ENCODE peak calls at places on chromosomes 4 and X, in nine cellular contexts. M is OCI-LY7, O is pancreas, L is IMR-90, W is neural progenitor cell, T is HCT116, Y is hepatocyte, B is cardiac muscle cell, F is transverse colon. H is an unnamed sample. For H3K36me3, the result is how much of the 10 kb centered on the place peaks cover.

GRCh38 chr4:127188847-127189246 is 443.9 kb upstream of the INTU start:
- DNase-seq in W (peak), M (no peak), L (peak), B (peak), O (no peak), T (peak), Y (no peak), F (no peak), H (peak)

GRCh38 chr4:185203380-185204237 is at the start of gene CFAP97:
- DNase-seq in Y (peak), B (peak), T (peak), W (peak), L (peak), O (peak), F (peak), M (peak), H (peak)

GRCh38 chrX:55794420-55794819 is 76.9 kb downstream of the RRAGB start:
- DNase-seq in L (no peak), O (no peak), M (no peak), F (no peak), W (no peak), Y (no peak), B (no peak), T (no peak), H (no peak)

GRCh38 chr4:75249739-75250138 is 264.5 kb downstream of the RCHY1 start:
- DNase-seq in W (no peak), F (no peak), M (no peak), T (no peak), B (no peak), L (no peak), O (no peak), Y (no peak), H (no peak)

GRCh38 chr4:2075171-2075986 is 16.3 kb downstream of the NAT8L start:
- DNase-seq in O (no peak), M (no peak), F (no peak), L (no peak), B (no peak), Y (no peak), W (no peak), T (no peak), H (peak)

GRCh38 chr4:54402880-54403503 is 173.9 kb downstream of the PDGFRA start:
- DNase-seq in L (no peak), F (no peak), Y (no peak), T (no peak), O (no peak), B (no peak), M (no peak), W (peak), H (peak)

GRCh38 chr4:7186516-7187296 is 5.6 kb upstream of the SORCS2 start:
- DNase-seq in T (no peak), B (no peak), Y (no peak), M (no peak), O (no peak), W (no peak), L (no peak), F (no peak), H (no peak)

GRCh38 chrX:114964374-114964773 is 53.0 kb downstream of the IL13RA2 start:
- DNase-seq in M (no peak), O (no peak), T (no peak), L (no peak), F (no peak), W (no peak), Y (no peak), B (peak), H (no peak)

GRCh38 chr4:165761968-165762367 is 111.1 kb upstream of the TLL1 start:
- DNase-seq in W (no peak), T (no peak), Y (no peak), M (no peak), O (no peak), L (no peak), B (no peak), F (no peak), H (no peak)

GRCh38 chrX:154775611-154776349 is 13.1 kb downstream of the DKC1 start:
- DNase-seq in B (peak), L (peak), M (no peak), O (peak), W (no peak), T (no peak), F (no peak), Y (no peak), H (no peak)

GRCh38 chr4:112882286-112882685 is 167.2 kb upstream of the ANK2 start:
- DNase-seq in T (no peak), W (peak), F (no peak), Y (no peak), M (no peak), B (no peak), L (no peak), O (no peak), H (no peak)

GRCh38 chr4:121785479-121785878 is 15.6 kb upstream of the EXOSC9 start:
- DNase-seq in Y (no peak), F (no peak), W (no peak), T (no peak), L (no peak), M (no peak), B (peak), O (no peak), H (no peak)
- H3K4me3 ChIP-seq in Y (no peak), F (no peak), W (no peak), T (no peak), L (no peak), M (no peak), B (no peak), O (no peak), H (no peak)

GRCh38 chrX:78103656-78104446 is at the start of gene PGK1:
- DNase-seq in T (peak), W (peak), B (peak), Y (peak), O (peak), L (peak), M (peak), F (peak), H (peak)

GRCh38 chrX:78103001-78103634 is 930 bp upstream of the PGK1 start:
- DNase-seq in T (no peak), W (no peak), L (no peak), F (no peak), Y (no peak), M (no peak), B (no peak), O (no peak), H (no peak)

GRCh38 chrX:78106651-78106986 is 2.6 kb downstream of the PGK1 start:
- DNase-seq in T (no peak), F (no peak), B (no peak), Y (no peak), L (no peak), O (no peak), W (no peak), M (no peak), H (no peak)

GRCh38 chrX:78104447-78105176 is 564 bp downstream of the PGK1 start:
- DNase-seq in L (peak), W (peak), M (peak), F (peak), B (peak), O (peak), Y (peak), T (no peak), H (peak)

DNA sequence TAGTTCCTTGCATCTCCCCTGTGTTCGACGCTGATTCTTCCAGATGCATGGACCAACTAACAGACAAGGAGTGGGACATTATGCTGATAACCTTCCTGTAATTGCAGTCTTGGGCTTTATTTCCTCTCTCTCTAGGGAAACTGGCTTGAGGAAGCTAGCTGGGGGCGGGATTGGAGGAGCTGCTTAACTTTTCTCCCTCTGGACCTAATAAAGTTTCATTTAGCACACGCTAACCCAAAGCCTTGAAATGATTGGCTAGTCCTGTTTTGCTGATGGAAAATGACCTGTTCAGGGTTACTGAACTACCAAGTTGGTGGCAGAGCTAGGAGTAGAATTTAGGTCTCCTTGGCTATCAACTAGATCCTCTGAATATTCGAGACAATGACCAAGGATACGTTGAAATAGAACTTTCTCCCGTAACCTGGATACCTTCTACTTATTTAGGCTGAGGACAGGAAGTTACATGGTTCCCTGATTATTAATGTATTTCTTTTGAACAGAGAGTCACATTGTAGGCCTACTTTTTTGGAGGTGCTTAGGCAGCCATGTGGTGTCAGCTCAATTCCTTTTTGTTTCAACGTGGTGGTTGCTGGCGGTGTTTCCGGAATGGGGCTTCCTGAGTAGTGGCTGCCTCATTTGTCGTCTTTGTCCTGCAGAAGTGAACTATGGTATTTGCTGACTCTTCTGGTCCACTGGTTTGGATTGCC is 2.0 kb downstream of the PGK1 start:
- DNase-seq in T (no peak), Y (no peak), F (no peak), L (no peak), B (no peak), M (no peak), O (no peak), W (no peak), H (no peak)
- H3K36me3 ChIP-seq in T (under half), Y (under half), F (under half), L (under half), B (under half), M (half or more), O (under half), W (under half), H (under half)

DNA sequence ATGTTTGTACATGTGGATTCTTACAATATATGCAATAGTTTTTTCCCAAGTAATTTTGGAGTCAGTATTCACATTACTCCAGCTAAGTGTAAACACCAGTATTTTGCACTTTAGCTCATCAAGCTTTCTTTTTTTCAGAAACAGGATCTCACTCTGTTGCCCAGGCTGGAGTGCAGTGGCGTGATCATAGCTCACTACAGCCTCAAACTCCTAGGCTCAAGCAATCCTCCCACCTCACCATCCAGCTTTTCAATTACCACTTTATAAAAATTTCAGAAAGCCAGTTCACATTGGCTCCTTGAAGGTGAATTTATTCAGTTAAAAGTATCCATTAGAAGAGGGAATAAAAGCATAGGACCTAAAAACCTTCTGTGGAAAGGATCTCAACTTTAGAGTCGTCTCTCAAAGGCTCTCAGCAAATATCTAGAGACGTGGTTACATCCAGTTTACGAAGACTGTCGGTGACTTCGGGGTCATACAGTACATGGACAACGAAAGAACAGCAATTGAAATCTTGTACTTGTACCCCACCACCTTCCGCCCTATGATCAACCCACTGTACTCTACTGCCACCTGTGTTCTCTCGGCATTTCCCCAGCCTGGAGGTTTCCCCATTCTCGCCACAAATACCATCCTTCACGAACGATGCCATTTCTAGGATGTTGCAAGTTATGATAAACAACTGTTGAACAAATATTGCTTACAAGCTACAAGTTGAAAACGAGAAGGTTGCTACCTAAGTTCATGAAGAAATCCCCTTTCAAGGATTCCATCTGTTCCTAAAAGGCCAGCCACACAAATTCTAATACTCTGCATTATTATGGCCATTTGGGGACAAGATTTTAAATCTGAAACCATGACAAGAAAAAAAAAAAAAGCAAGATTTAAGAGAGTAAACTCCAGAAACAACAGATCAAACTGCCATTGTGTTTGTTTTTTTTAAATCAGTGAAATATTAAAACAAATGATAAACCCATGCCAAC is 1.8 kb downstream of the APBB2 start:
- DNase-seq in B (peak), M (peak), Y (peak), O (peak), T (no peak), L (peak), F (peak), W (peak), H (peak)
- H3K4me3 ChIP-seq in B (peak), M (peak), Y (peak), O (peak), T (peak), L (peak), F (peak), W (peak), H (no peak)

GRCh38 chr4:26385690-26386089 is 64.9 kb downstream of the RBPJ start:
- DNase-seq in W (no peak), F (no peak), B (no peak), Y (no peak), M (no peak), L (no peak), O (no peak), T (no peak), H (no peak)
- H3K36me3 ChIP-seq in W (under half), F (under half), B (under half), Y (under half), M (under half), L (under half), O (under half), T (under half), H (under half)

GRCh38 chr4:123600426-123600825 is 203.8 kb downstream of the SPRY1 start:
- DNase-seq in W (peak), M (no peak), B (peak), Y (no peak), F (no peak), T (no peak), O (no peak), L (no peak), H (peak)

GRCh38 chr4:123600921-123601904 is 204.6 kb downstream of the SPRY1 start:
- DNase-seq in O (no peak), L (no peak), M (no peak), B (no peak), T (no peak), Y (no peak), F (no peak), W (no peak), H (no peak)

GRCh38 chr4:123599061-123599919 is 202.7 kb downstream of the SPRY1 start:
- DNase-seq in B (peak), Y (peak), W (no peak), M (no peak), L (peak), F (no peak), O (no peak), T (no peak), H (no peak)

GRCh38 chr4:123602007-123602406 is 205.4 kb downstream of the SPRY1 start:
- DNase-seq in F (no peak), W (no peak), T (no peak), M (no peak), L (no peak), Y (no peak), B (no peak), O (no peak), H (no peak)

DNA sequence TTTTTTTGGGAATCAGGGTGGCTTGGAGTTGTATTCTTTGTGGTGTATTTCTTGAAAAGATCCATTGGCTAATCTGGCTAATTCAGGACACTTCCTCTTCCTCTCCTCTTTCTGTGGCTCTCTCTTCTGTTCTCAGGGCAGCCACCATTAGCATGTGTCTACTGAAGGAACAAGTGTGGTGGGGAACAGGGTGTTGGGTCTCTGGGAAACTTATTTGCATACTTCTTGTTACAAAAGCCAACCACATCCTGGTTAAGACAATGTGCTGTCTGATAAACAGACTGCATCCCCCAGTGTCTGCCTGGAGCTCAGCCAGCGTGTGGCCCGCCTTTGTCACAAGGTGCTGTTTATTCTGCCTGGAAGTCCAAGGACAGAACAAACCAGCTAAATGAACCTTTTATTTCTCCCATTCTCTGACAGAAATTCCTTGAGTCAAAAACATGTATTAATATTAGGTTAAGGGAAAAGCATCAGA is 203.4 kb downstream of the SPRY1 start:
- DNase-seq in B (peak), T (no peak), M (peak), L (peak), W (peak), F (peak), Y (peak), O (peak), H (peak)
- H3K4me3 ChIP-seq in B (no peak), T (no peak), M (no peak), L (no peak), W (no peak), F (no peak), Y (no peak), O (no peak), H (no peak)

GRCh38 chr4:153781717-153782416 is 7.0 kb downstream of the SFRP2 start:
- DNase-seq in L (peak), T (no peak), W (peak), O (no peak), Y (no peak), F (no peak), B (no peak), M (no peak), H (peak)

GRCh38 chr4:153780876-153781275 is 8.0 kb downstream of the SFRP2 start:
- DNase-seq in T (no peak), W (no peak), O (no peak), B (no peak), F (no peak), L (no peak), M (no peak), Y (no peak), H (no peak)

GRCh38 chr4:153784300-153784699 is 4.6 kb downstream of the SFRP2 start:
- DNase-seq in T (no peak), B (no peak), W (no peak), O (no peak), F (no peak), L (no peak), M (no peak), Y (no peak), H (no peak)

GRCh38 chr4:153781280-153781679 is 7.6 kb downstream of the SFRP2 start:
- DNase-seq in M (no peak), Y (no peak), O (no peak), B (no peak), L (no peak), T (no peak), W (no peak), F (no peak), H (no peak)

DNA sequence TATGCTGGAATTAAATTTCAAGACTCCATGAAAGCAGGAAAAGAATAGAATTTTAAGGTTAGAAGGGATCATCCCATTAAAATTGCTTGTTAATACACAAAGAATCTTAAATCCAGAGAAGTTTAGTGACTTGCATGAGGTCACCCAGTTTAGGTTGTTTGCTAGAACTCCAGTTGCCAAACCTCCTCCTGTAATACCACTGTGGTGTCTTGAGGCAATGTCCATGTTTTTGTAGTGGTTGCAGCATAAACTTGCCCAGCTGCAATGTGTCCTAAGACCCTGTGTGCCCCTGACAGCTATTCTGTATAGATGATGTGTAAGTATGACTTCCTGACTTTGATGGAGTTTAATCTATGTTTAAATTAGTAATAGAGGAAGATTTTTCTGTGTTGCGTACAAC is 6.3 kb downstream of the SFRP2 start:
- DNase-seq in W (no peak), O (no peak), T (no peak), Y (no peak), L (no peak), M (no peak), F (no peak), B (no peak), H (no peak)
- H3K36me3 ChIP-seq in W (under half), O (under half), T (under half), Y (under half), L (under half), M (under half), F (under half), B (under half), H (under half)

DNA sequence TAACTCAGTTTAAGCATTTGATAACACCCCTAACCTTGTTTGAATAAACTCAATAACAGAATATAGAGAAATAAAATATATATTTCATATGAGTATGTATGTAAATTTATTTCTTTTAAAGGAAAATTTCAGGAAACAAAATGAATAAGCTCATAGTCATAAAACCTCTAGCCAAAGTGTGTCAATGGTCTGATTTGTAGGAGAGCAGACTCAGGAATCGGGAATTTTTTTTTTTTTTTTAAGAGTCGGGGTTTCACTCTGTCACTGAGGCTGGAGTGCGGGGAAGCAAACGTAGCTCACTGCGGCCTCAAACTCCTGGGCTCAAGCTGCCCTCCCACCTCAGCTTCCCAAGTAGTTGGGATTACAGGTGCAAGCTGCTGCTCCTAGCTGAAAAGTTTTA is 2.4 kb downstream of the PKD2 start:
- DNase-seq in O (no peak), Y (no peak), L (no peak), B (no peak), M (no peak), F (no peak), T (no peak), W (peak), H (no peak)
- H3K4me3 ChIP-seq in O (no peak), Y (no peak), L (no peak), B (no peak), M (no peak), F (no peak), T (no peak), W (peak), H (no peak)

GRCh38 chr4:20724915-20725314 is 24.7 kb downstream of the PACRGL start:
- DNase-seq in L (no peak), Y (no peak), T (no peak), O (no peak), B (no peak), M (no peak), W (no peak), F (no peak), H (no peak)
- H3K36me3 ChIP-seq in L (under half), Y (under half), T (under half), O (under half), B (under half), M (half or more), W (under half), F (under half), H (under half)

H was measured in H7.